ENCODE peak calls at places on chromosomes 4 and X, in five cellular contexts. One of them, this sample, is unnamed.

GRCh38 chr4:7811536-7812190 is 128.0 kb downstream of the AFAP1 start:
- DNase-seq in naive thymus-derived CD4-positive, alpha-beta T cell: no peak
- DNase-seq in fibroblast of lung: peak
- DNase-seq in PC-3: no peak
- DNase-seq in AG09309: no peak
- DNase-seq in this sample: no peak

GRCh38 chr4:101033986-101034385 is 313.3 kb downstream of the PPP3CA start:
- DNase-seq in PC-3: no peak
- DNase-seq in AG09309: no peak
- DNase-seq in fibroblast of lung: no peak
- DNase-seq in naive thymus-derived CD4-positive, alpha-beta T cell: no peak
- DNase-seq in this sample: no peak

GRCh38 chrX:73563740-73564073 is 710 bp downstream of the CHIC1 start:
- DNase-seq in naive thymus-derived CD4-positive, alpha-beta T cell: no peak
- DNase-seq in fibroblast of lung: peak
- DNase-seq in PC-3: no peak
- DNase-seq in AG09309: no peak
- DNase-seq in this sample: no peak

GRCh38 chr4:114563536-114564315 is 34.9 kb upstream of the UGT8 start:
- DNase-seq in PC-3: peak
- DNase-seq in fibroblast of lung: peak
- DNase-seq in AG09309: no peak
- DNase-seq in naive thymus-derived CD4-positive, alpha-beta T cell: no peak
- DNase-seq in this sample: no peak

GRCh38 chr4:94641702-94642560 is 115.8 kb upstream of the BMPR1B start:
- DNase-seq in PC-3: peak
- DNase-seq in AG09309: peak
- DNase-seq in fibroblast of lung: peak
- DNase-seq in naive thymus-derived CD4-positive, alpha-beta T cell: no peak
- DNase-seq in this sample: no peak

GRCh38 chr4:23889814-23890269 is at the start of gene PPARGC1A:
- DNase-seq in naive thymus-derived CD4-positive, alpha-beta T cell: peak
- DNase-seq in PC-3: no peak
- DNase-seq in fibroblast of lung: peak
- DNase-seq in AG09309: no peak
- DNase-seq in this sample: no peak

GRCh38 chr4:23827971-23828680 is 61.7 kb downstream of the PPARGC1A start:
- DNase-seq in fibroblast of lung: peak
- DNase-seq in AG09309: no peak
- DNase-seq in PC-3: no peak
- DNase-seq in naive thymus-derived CD4-positive, alpha-beta T cell: no peak
- DNase-seq in this sample: no peak

GRCh38 chr4:48205092-48205491 is 64.5 kb downstream of the TEC start:
- DNase-seq in fibroblast of lung: no peak
- DNase-seq in AG09309: no peak
- DNase-seq in naive thymus-derived CD4-positive, alpha-beta T cell: no peak
- DNase-seq in PC-3: no peak
- DNase-seq in this sample: no peak

GRCh38 chrX:153554519-153555167 is 37.2 kb downstream of the ATP2B3 start:
- DNase-seq in AG09309: no peak
- DNase-seq in PC-3: peak
- DNase-seq in naive thymus-derived CD4-positive, alpha-beta T cell: peak
- DNase-seq in fibroblast of lung: peak
- DNase-seq in this sample: peak

This sample was measured in stimulated activated effector memory CD8-positive, alpha-beta T cell treated with anti-CD3 and anti-CD28 coated beads, Interleukin-12 subunit alpha, Interleukin-12 subunit beta, amount 100 ng/mL, for 72 hours.